ENCODE peak calls at places on chromosomes 7 and 10, in six cellular contexts. V is GM23248, N is C1 segment of cervical spinal cord, X is posterior cingulate gyrus, O is GM12892, H is pancreas. K is an unnamed sample.

GRCh38 chr7:117834983-117835664 is 38.1 kb downstream of the CTTNBP2 start:
- DNase-seq in V (no peak), N (no peak), X (no peak), O (no peak), H (no peak), K (no peak)

GRCh38 chr7:135911091-135911490 is 66.1 kb downstream of the MTPN start:
- DNase-seq in V (no peak), N (no peak), X (peak), O (no peak), H (no peak), K (no peak)

GRCh38 chr10:30990971-30991646 is 40.6 kb downstream of the ZNF438 start:
- DNase-seq in V (no peak), N (no peak), X (no peak), O (no peak), H (no peak), K (no peak)

GRCh38 chr7:155558961-155559360 is 12.6 kb upstream of the CNPY1 start:
- DNase-seq in V (no peak), N (no peak), X (peak), O (no peak), H (peak), K (no peak)

GRCh38 chr7:2527505-2528464 is 8.2 kb downstream of the LFNG start:
- DNase-seq in V (peak), N (no peak), X (no peak), O (no peak), H (peak), K (no peak)

GRCh38 chr7:124276005-124276606 is 243.2 kb upstream of the TMEM229A start:
- DNase-seq in V (no peak), N (no peak), X (no peak), O (no peak), H (no peak), K (no peak)

GRCh38 chr10:11446133-11446532 is 165.3 kb downstream of the USP6NL start:
- DNase-seq in V (no peak), N (no peak), X (no peak), O (no peak), H (no peak), K (no peak)

GRCh38 chr7:1706721-1707613 is 36.9 kb downstream of the ELFN1 start:
- DNase-seq in V (no peak), N (no peak), X (peak), O (no peak), H (no peak), K (no peak)

GRCh38 chr10:79487296-79488194 is 24.8 kb upstream of the EIF5AL1 start:
- DNase-seq in V (peak), N (no peak), X (peak), O (peak), H (peak), K (no peak)

GRCh38 chr7:132181371-132181770 is 394.9 kb downstream of the PLXNA4 start:
- DNase-seq in V (no peak), N (no peak), X (peak), O (no peak), H (no peak), K (no peak)

GRCh38 chr7:127745445-127745844 is 93.5 kb downstream of the SND1 start:
- DNase-seq in V (no peak), N (no peak), X (no peak), O (no peak), H (no peak), K (no peak)

GRCh38 chr10:102467971-102468438 is 16.7 kb upstream of the C10orf95 start:
- DNase-seq in V (no peak), N (no peak), X (no peak), O (no peak), H (no peak), K (no peak)

GRCh38 chr10:126115021-126115610 is 218.8 kb downstream of the FANK1 start:
- DNase-seq in V (no peak), N (no peak), X (no peak), O (no peak), H (no peak), K (no peak)

GRCh38 chr10:14486777-14487510 is 156.2 kb upstream of the FRMD4A start:
- DNase-seq in V (no peak), N (no peak), X (no peak), O (no peak), H (no peak), K (no peak)

GRCh38 chr7:158595068-158595467 is 7.4 kb upstream of the PTPRN2 start:
- DNase-seq in V (peak), N (no peak), X (no peak), O (no peak), H (no peak), K (no peak)

GRCh38 chr7:85114342-85114741 is 72.5 kb downstream of the SEMA3D start:
- DNase-seq in V (no peak), N (no peak), X (no peak), O (no peak), H (no peak), K (no peak)

GRCh38 chr7:24304494-24305095 is 20.6 kb downstream of the NPY start:
- DNase-seq in V (no peak), N (no peak), X (no peak), O (no peak), H (no peak), K (no peak)

GRCh38 chr7:151448261-151449252 is 8.6 kb upstream of the CRYGN start:
- DNase-seq in V (peak), N (peak), X (peak), O (peak), H (peak), K (peak)

GRCh38 chr10:78630944-78631838 is 437.6 kb upstream of the ZMIZ1 start:
- DNase-seq in V (no peak), N (no peak), X (no peak), O (no peak), H (no peak), K (no peak)

K was measured in nucleus accumbens.